ENCODE peak calls at places on chromosomes 16 and 17, in six cellular contexts. R, T, Q, O, Y and C are unnamed samples.

GRCh38 chr16:29192329-29193247 is 207.7 kb downstream of the LAT start:
- DNase-seq in R (no peak), T (no peak), Q (no peak), O (peak), Y (no peak), C (no peak)

GRCh38 chr16:86609115-86609514 is 30.8 kb downstream of the FOXL1 start:
- DNase-seq in R (peak), T (peak), Q (no peak), O (no peak), Y (peak), C (peak)

GRCh38 chr16:25106567-25107465 is 4.7 kb upstream of the LCMT1 start:
- DNase-seq in R (peak), T (peak), Q (peak), O (peak), Y (peak), C (peak)

GRCh38 chr17:76200354-76200753 is 39.9 kb downstream of the RNF157 start:
- DNase-seq in R (no peak), T (no peak), Q (no peak), O (no peak), Y (no peak), C (no peak)

GRCh38 chr17:27319536-27320221 is 25.8 kb downstream of the WSB1 start:
- DNase-seq in R (peak), T (peak), Q (no peak), O (peak), Y (no peak), C (peak)

GRCh38 chr16:22962905-22963304 is 148.9 kb downstream of the HS3ST2 start:
- DNase-seq in R (no peak), T (no peak), Q (no peak), O (peak), Y (no peak), C (no peak)

GRCh38 chr17:7067198-7067597 is 12.9 kb downstream of the CLEC10A start:
- DNase-seq in R (no peak), T (no peak), Q (no peak), O (no peak), Y (no peak), C (no peak)

GRCh38 chr17:81815646-81815985 is 11.7 kb downstream of the GCGR start:
- DNase-seq in R (no peak), T (no peak), Q (no peak), O (no peak), Y (no peak), C (no peak)

GRCh38 chr16:3311496-3311895 is 6.2 kb downstream of the ZNF75A start:
- DNase-seq in R (no peak), T (no peak), Q (no peak), O (no peak), Y (no peak), C (no peak)

GRCh38 chr16:3979518-3979917 is 99.0 kb upstream of the CREBBP start:
- DNase-seq in R (no peak), T (no peak), Q (no peak), O (no peak), Y (no peak), C (no peak)

GRCh38 chr16:28513484-28514181 is 7.0 kb upstream of the IL27 start:
- DNase-seq in R (peak), T (no peak), Q (no peak), O (no peak), Y (no peak), C (peak)

GRCh38 chr17:63945851-63946439 is 13.8 kb upstream of the CD79B start:
- DNase-seq in R (no peak), T (no peak), Q (no peak), O (no peak), Y (no peak), C (no peak)

GRCh38 chr16:81888520-81889394 is 109.7 kb downstream of the PLCG2 start:
- DNase-seq in R (no peak), T (no peak), Q (no peak), O (no peak), Y (no peak), C (no peak)

GRCh38 chr17:6654816-6655731 is 3.5 kb downstream of the C17orf100 start:
- DNase-seq in R (peak), T (no peak), Q (no peak), O (peak), Y (peak), C (peak)

GRCh38 chr16:71923941-71924690 is 28.8 kb downstream of the IST1 start:
- DNase-seq in R (no peak), T (no peak), Q (no peak), O (no peak), Y (no peak), C (no peak)

GRCh38 chr17:43683928-43684653 is 22.4 kb upstream of the MEOX1 start:
- DNase-seq in R (no peak), T (no peak), Q (no peak), O (no peak), Y (no peak), C (no peak)

GRCh38 chr16:398551-399277 is 1.7 kb downstream of the NME4 start:
- DNase-seq in R (no peak), T (no peak), Q (no peak), O (peak), Y (no peak), C (peak)

GRCh38 chr17:2595200-2595599 is 1.7 kb downstream of the PAFAH1B1 start:
- DNase-seq in R (peak), T (no peak), Q (no peak), O (no peak), Y (no peak), C (no peak)

GRCh38 chr17:2594657-2595085 is 1.2 kb downstream of the PAFAH1B1 start:
- DNase-seq in R (no peak), T (no peak), Q (peak), O (no peak), Y (no peak), C (no peak)

GRCh38 chr17:2595736-2596135 is 2.3 kb downstream of the PAFAH1B1 start:
- DNase-seq in R (no peak), T (no peak), Q (no peak), O (no peak), Y (no peak), C (no peak)

GRCh38 chr17:2592974-2593845 is at the start of gene PAFAH1B1:
- DNase-seq in R (peak), T (peak), Q (peak), O (peak), Y (peak), C (peak)

GRCh38 chr17:2593846-2594656 is 597 bp downstream of the PAFAH1B1 start:
- DNase-seq in R (peak), T (peak), Q (peak), O (peak), Y (peak), C (peak)
- H3K4ac ChIP-seq in R (peak), T (peak), Q (peak), O (no peak), Y (peak), C (peak)

GRCh38 chr17:80643700-80644099 is 99.1 kb downstream of the RPTOR start:
- DNase-seq in R (no peak), T (no peak), Q (no peak), O (no peak), Y (no peak), C (no peak)

GRCh38 chr17:80646328-80646727 is 101.7 kb downstream of the RPTOR start:
- DNase-seq in R (no peak), T (no peak), Q (no peak), O (no peak), Y (no peak), C (no peak)

GRCh38 chr17:80647746-80648145 is 103.1 kb downstream of the RPTOR start:
- DNase-seq in R (peak), T (peak), Q (no peak), O (no peak), Y (no peak), C (no peak)

GRCh38 chr17:80644588-80644987 is 100.0 kb downstream of the RPTOR start:
- DNase-seq in R (no peak), T (peak), Q (no peak), O (no peak), Y (no peak), C (no peak)

DNA sequence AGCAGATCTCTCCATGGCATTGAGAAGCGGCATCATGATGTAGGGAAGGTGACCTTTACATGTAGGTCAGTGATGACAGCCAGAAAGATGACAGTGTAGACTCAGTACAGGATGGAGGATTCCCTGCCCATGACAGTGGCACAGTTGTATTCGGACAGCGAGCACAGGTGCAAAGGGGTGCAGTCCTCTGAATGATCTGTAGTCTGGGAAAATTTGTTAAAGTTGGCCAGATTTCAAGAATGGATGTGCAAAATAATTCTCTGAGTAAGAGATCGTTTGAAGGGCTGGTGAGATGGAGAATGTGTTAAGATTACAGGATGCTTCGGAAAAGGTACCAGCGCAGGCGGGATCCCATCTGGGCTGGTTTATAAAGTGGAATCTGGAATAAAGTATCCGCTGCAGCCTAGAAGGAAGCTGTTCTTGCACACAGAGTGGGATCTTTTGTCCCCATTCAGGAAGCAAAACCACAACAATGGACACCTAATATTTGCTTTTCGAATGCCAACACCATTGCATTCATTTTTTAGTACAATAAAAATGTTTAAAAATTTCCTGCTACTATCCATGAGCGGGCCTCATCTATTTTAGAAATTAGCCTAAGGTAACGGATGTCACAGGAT is 101.2 kb downstream of the RPTOR start:
- DNase-seq in R (no peak), T (no peak), Q (no peak), O (no peak), Y (no peak), C (no peak)
- H3K4me3 ChIP-seq in R (no peak), T (no peak), Q (no peak), O (no peak), Y (no peak), C (no peak)

GRCh38 chr17:75046583-75047289 is at the start of the genes ATP5PD and KCTD2:
- DNase-seq in R (peak), T (peak), Q (peak), O (peak), Y (peak), C (peak)
- H2BK5ac ChIP-seq in R (peak), T (peak), Q (peak), O (peak), Y (peak), C (peak)

DNA sequence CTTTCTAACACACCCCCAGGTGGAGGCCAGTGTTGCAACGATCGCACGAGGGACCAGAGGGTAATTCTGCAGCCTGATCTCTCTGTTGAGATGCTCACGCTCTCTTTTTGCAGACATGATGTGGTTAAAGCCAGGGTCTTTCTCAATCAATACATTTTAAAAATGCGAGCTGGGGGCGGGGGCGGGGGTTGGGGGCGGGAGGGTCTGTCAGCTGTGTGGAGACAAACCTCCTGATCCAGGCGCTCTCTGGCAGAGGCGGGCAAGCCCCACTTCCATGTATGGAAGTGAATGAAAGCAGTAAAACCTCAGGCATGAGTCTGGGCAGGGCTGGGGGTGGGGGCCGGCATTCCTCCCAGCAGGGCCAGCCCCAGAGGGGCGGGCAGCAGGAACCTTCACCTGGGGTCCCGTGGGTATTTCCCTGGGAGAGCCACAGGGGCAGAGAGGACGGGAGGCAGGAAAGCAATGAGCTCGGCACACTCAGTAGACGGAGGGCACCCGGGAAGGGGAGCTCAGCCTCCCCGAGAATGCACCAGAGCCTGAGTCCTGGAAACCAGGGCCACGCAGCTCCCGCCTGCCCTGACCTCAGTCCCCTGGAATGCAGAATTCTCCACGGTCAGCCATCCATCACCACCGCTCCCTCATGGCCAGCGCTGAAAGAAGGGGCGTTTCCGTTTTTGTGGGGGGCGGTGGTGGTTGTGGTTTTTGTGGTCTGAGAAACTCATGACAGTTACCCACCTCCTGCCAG is 28.0 kb downstream of the NXN start:
- DNase-seq in R (peak), T (peak), Q (peak), O (peak), Y (no peak), C (peak)
- H3K4ac ChIP-seq in R (peak), T (peak), Q (no peak), O (no peak), Y (peak), C (peak)

GRCh38 chr16:55830658-55831294 is 2.1 kb downstream of the CES1 start:
- DNase-seq in R (no peak), T (no peak), Q (no peak), O (no peak), Y (no peak), C (no peak)
- H3K4me3 ChIP-seq in R (no peak), T (no peak), Q (no peak), O (no peak), Y (no peak), C (no peak)

GRCh38 chr17:39927928-39928867 is 666 bp downstream of the LRRC3C start:
- DNase-seq in R (peak), T (no peak), Q (no peak), O (peak), Y (peak), C (peak)
- H2BK5ac ChIP-seq in R (peak), T (peak), Q (no peak), O (no peak), Y (no peak), C (no peak)

GRCh38 chr17:28745777-28746473 is 2.1 kb downstream of the TRAF4 start:
- DNase-seq in R (no peak), T (no peak), Q (no peak), O (peak), Y (peak), C (peak)

GRCh38 chr17:28744802-28745051 is 916 bp downstream of the TRAF4 start:
- DNase-seq in R (no peak), T (no peak), Q (no peak), O (no peak), Y (no peak), C (no peak)

GRCh38 chr17:28746611-28747045 is 2.8 kb downstream of the TRAF4 start:
- DNase-seq in R (no peak), T (no peak), Q (no peak), O (peak), Y (peak), C (peak)

GRCh38 chr17:28744104-28744801 is 442 bp downstream of the TRAF4 start:
- DNase-seq in R (peak), T (peak), Q (peak), O (peak), Y (peak), C (peak)

DNA sequence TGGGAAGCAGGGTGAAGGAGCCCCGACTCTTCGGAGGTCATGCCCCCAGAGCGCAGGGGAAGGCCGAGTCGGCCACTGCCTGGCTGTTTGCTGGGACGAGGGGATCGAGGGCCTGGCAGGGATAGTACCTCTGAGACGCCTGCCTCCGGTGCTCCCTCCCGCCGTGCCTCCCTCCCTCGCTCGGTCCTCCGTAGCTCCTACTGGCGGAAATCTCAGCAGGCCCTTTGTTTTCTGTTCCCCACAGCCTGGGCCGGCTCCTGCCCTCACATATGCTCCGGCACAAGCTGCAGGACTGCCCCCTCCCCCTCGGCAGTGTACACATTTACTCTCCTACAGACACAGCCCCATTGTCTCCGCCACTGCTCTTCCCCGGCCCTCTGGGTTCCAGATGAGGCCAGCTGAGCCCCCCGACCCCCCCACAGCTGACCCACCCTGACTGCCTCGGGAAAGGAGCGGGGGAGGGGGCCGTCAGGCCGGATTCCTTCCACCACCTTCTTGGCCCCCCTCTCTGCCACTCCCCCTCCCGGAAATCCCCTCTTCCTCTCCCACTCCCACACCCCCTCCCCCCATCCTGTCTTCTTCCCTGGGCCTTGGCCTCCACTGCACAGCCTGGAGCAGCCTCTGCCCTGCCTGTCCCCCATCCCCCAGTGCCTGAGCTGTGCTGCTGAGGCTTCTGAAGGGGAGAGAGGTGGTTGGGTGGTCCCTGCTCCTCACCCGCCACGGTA is 1.4 kb downstream of the TRAF4 start:
- DNase-seq in R (peak), T (peak), Q (peak), O (peak), Y (peak), C (peak)
- H3K4ac ChIP-seq in R (peak), T (peak), Q (peak), O (peak), Y (peak), C (peak)

DNA sequence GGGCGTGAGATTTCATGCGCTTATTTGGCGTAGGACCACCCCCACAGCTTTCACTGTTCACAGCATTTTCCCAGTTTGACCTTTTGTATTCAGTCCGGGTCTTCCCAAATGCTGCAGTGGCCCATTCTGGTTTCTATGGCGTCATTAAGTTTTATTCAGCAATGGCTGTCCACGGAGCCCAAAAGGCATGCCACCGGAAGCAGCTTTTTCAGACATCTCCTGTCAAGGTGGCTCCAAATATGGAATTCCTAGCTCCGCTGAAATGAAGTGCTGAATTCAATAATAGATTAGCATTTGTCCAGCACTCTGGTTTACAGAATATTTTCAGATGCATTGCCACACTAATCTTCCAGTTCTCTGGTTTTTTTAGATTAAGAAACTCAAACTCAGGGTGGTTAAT is 90.6 kb upstream of the FBXO47 start:
- DNase-seq in R (no peak), T (no peak), Q (no peak), O (peak), Y (no peak), C (no peak)
- H3K4me3 ChIP-seq in R (no peak), T (no peak), Q (peak), O (peak), Y (no peak), C (no peak)